ENCODE peak calls at places on chromosomes 4 and X, in seven cellular contexts. C is Right ventricle myocardium superior; H is fibroblast of the conjunctiva; U is activated CD4-positive, CD25-positive, alpha-beta regulatory T cell; J is ascending aorta; Z is GM23338; X is iPS DF 19.7. Q is an unnamed sample.
A peak's percentile ranks its signal among the peaks of the same experiment; 100 is the strongest.

GRCh38 chr4:86564795-86565194 is 29.3 kb upstream of the PTPN13 start:
- DNase-seq in C (no peak), H (no peak), X (no peak), J (no peak), U (no peak), Z (no peak), Q (no peak)

GRCh38 chrX:35665311-35665710 is 132.8 kb upstream of the MAGEB16 start:
- DNase-seq in H (no peak), Z (no peak), U (no peak), X (no peak), J (no peak), C (no peak), Q (no peak)

GRCh38 chr4:119693127-119693526 is 64.5 kb upstream of the PDE5A start:
- DNase-seq in J (no peak), U (no peak), X (no peak), Z (no peak), H (no peak), C (no peak), Q (no peak)

GRCh38 chr4:177427097-177427665 is 15.1 kb downstream of the AGA start:
- DNase-seq in U (no peak), X (no peak), C (no peak), J (no peak), Z (no peak), H (no peak), Q (no peak)

GRCh38 chr4:6885953-6886557 is 23.6 kb upstream of the TBC1D14 start:
- DNase-seq in J (peak; percentile 87), H (no peak), U (no peak), X (no peak), Z (peak; percentile 34), C (peak; percentile 82), Q (no peak)

GRCh38 chr4:128332086-128332485 is 44.5 kb upstream of the PGRMC2 start:
- DNase-seq in C (no peak), H (no peak), J (no peak), Z (no peak), U (no peak), X (no peak), Q (no peak)

GRCh38 chrX:22047470-22047869 is 15.3 kb downstream of the PHEX start:
- DNase-seq in H (no peak), Z (no peak), J (no peak), C (no peak), U (no peak), X (no peak), Q (no peak)

GRCh38 chr4:71004281-71004851 is 10.9 kb downstream of the DCK start:
- DNase-seq in C (peak; percentile 36), J (no peak), X (no peak), H (no peak), U (peak; percentile 8), Z (peak; percentile 46), Q (no peak)

GRCh38 chr4:120801171-120801758 is 121.3 kb downstream of the PRDM5 start:
- DNase-seq in X (no peak), Z (no peak), U (no peak), H (peak; percentile 24), J (peak; percentile 67), C (peak; percentile 66), Q (no peak)

GRCh38 chrX:117743469-117744251 is 372.9 kb downstream of the KLHL13 start:
- DNase-seq in Z (peak; percentile 47), J (no peak), C (no peak), X (no peak), U (no peak), H (no peak), Q (no peak)

GRCh38 chr4:25178838-25179261 is 18.6 kb upstream of the SEPSECS start:
- DNase-seq in Z (no peak), J (no peak), C (no peak), U (no peak), X (no peak), H (no peak), Q (no peak)